ENCODE peak calls at places on chromosomes 6 and 20, in five cellular contexts. Q is MM.1S, N is right atrium auricular region, O is brain microvascular endothelial cell, V is astrocyte. L is an unnamed sample.

GRCh38 chr6:56058636-56059035 is 183.2 kb upstream of the BMP5 start:
- DNase-seq in V (no peak), Q (no peak), N (no peak), O (peak; percentile 22), L (no peak)

GRCh38 chr6:61894536-61894935 is 391.5 kb downstream of the KHDRBS2 start:
- DNase-seq in O (no peak), N (no peak), V (no peak), Q (no peak), L (no peak)

GRCh38 chr6:34239240-34239825 is 2.7 kb downstream of the HMGA1 start:
- DNase-seq in N (no peak), O (no peak), Q (no peak), V (no peak), L (no peak)

GRCh38 chr6:101545171-101545570 is 151.7 kb downstream of the GRIK2 start:
- DNase-seq in O (no peak), Q (no peak), N (no peak), V (peak; percentile 27), L (no peak)

GRCh38 chr6:93819189-93819588 is 399.8 kb upstream of the EPHA7 start:
- DNase-seq in N (no peak), Q (no peak), O (peak; percentile 2), V (no peak), L (no peak)

GRCh38 chr6:166592818-166593217 is 6.3 kb upstream of the RAMACL start:
- DNase-seq in Q (no peak), V (peak; percentile 63), O (peak; percentile 90), N (no peak), L (no peak)

GRCh38 chr6:49923826-49924225 is 40.1 kb downstream of the DEFB114 start:
- DNase-seq in Q (no peak), N (no peak), V (no peak), O (no peak), L (no peak)

GRCh38 chr6:6515691-6516607 is 72.6 kb upstream of the LY86 start:
- DNase-seq in N (no peak), Q (no peak), V (no peak), O (no peak), L (peak; percentile 56)

GRCh38 chr6:28609672-28610071 is 84.0 kb downstream of the GPX5 start:
- DNase-seq in N (no peak), O (no peak), Q (no peak), V (no peak), L (no peak)

GRCh38 chr6:30763618-30764489 is 19.5 kb upstream of the IER3 start:
- DNase-seq in V (peak; percentile 87), Q (no peak), O (peak; percentile 80), N (no peak), L (no peak)

GRCh38 chr6:136415351-136416005 is 125.8 kb upstream of the BCLAF1 start:
- DNase-seq in V (no peak), O (no peak), Q (no peak), N (no peak), L (no peak)

DNA sequence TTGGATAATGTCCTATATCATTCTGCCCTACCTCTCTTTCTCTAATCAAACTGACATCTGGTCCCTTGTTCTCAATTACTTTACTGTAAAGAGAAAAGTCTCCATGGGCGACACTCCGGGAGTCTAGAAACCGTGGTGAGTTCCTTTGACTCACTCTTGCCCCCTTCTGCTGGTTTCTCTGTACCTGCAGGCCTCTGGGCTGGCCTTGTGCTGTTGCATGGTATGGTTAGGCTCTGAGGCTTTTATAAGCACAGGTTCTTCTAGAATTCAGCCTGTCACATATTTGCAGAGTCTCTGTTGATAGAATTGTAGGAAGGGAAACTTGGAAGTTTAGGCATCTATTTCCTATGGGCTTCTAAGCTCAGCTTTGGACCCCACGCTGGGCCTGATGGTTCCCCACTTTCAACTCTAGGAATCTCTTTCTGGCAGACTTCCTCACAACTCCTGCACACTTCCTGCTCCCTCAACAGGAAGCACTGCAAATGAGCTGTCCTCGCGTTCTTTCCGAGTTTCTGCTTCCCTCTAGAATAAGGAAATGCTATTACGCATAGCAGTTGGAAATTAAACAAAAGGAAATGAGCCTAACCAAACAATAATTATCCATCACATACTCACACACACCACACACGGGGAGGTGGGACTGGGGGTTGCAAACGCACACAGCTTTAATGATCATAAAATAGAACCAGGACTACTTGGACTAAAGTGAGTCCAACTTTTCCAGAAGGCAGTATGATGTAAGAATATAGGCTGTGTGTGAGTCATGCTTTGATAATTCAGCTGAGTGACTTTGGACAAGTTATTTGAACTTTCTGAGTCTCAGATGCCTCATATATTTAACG is 683.3 kb downstream of the QKI start:
- DNase-seq in Q (no peak), V (peak; percentile 85), N (no peak), O (peak; percentile 47), L (no peak)
- TF ChIP-seq CTCF in Q (no peak), V (peak; percentile 13), N (peak; percentile 50), O (peak; percentile 42), L (peak; percentile 19)

DNA sequence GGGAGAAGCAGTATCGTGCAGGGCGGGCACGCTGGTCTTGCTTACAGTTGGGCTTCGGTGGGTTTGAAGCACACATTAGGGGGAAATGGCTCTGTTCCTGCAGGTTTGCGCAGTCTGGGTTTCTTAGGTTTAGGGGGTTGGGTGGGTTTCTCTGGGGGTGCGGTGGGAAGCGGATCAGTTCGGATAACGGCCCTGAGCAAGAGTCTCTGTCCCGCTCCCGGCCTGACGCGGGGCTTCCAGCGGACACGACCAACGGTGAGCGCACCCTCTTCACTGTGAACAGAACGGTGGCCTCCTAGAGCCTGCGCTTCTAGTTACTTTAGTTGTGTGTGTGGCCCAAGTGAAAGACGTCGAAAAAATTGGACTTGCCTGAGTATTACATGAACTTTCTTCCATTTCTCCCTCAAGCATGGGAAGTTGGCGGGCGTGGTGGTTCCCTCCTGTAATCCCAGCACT is 635 bp upstream of the ELOVL2 start:
- DNase-seq in V (no peak), Q (no peak), N (no peak), O (no peak), L (no peak)
- H3K4me3 ChIP-seq in V (peak overlapping the region; percentile 55), Q (peak overlapping the region; percentile 38), N (peak overlapping the region; percentile 63), O (peak overlapping the region; percentile 53), L (peak overlapping the region; percentile 37)

GRCh38 chr20:5977223-5977622 is 26.8 kb downstream of the MCM8 start:
- DNase-seq in O (no peak), Q (no peak), N (no peak), V (no peak), L (no peak)

GRCh38 chr20:5974531-5974930 is 24.1 kb downstream of the MCM8 start:
- DNase-seq in O (no peak), V (no peak), N (no peak), Q (no peak), L (no peak)

GRCh38 chr20:5973971-5974370 is 23.5 kb downstream of the MCM8 start:
- DNase-seq in O (no peak), V (no peak), N (no peak), Q (no peak), L (no peak)

GRCh38 chr20:5977975-5978374 is 27.5 kb downstream of the MCM8 start:
- DNase-seq in O (no peak), N (no peak), Q (no peak), V (no peak), L (no peak)

DNA sequence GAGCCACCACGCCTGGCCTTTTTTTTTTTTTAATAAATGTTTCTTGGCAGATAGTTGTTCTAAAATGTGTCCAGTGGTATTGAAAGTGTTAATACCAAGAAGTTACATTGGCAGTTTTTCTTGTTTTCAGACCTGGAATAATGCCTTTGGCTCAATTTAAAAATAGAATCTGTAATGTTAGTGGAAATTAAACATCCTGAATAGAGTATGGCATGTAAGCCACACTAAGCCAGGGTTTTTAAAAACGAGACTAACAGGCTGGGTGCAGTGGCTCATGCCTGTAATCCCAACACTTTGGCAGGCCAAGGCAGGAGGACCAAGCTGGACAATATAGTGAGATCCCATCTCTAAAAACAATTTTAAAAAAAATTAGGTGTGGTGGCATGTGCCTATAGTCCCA is 25.3 kb downstream of the MCM8 start:
- DNase-seq in N (no peak), O (no peak), V (no peak), Q (no peak), L (no peak)
- H3K36me3 ChIP-seq in N (peaks cover 22% of the 10 kb centered on the region), O (no peaks in the 10 kb centered on the region), V (peaks cover 12% of the 10 kb centered on the region), Q (peaks cover 7% of the 10 kb centered on the region), L (peaks cover 8% of the 10 kb centered on the region)

GRCh38 chr20:56983813-56984212 is 282.6 kb downstream of the BMP7 start:
- DNase-seq in N (no peak), Q (no peak), V (no peak), O (no peak), L (no peak)
- TF ChIP-seq CTCF in N (no peak), Q (no peak), V (no peak), O (no peak), L (no peak)

GRCh38 chr6:127178746-127179145 is 60.3 kb downstream of the RSPO3 start:
- DNase-seq in N (no peak), Q (no peak), V (peak; percentile 72), O (peak; percentile 52), L (no peak)
- H3K4me3 ChIP-seq in N (no peak overlapping the region), Q (no peak overlapping the region), V (no peak overlapping the region), O (no peak overlapping the region), L (no peak overlapping the region)